ENCODE peak calls at places on chromosome 9, in four cellular contexts. O is K562, Z is GM12878, D is HEK293T. B is an unnamed sample.

GRCh38 chr9:105421154-105421553 is 26.7 kb upstream of the FSD1L start:
- DNase-seq in D (no peak), Z (no peak), O (no peak), B (no peak)

GRCh38 chr9:94915476-94916450 is 189.3 kb downstream of the AOPEP start:
- DNase-seq in D (no peak), Z (no peak), O (no peak), B (no peak)

GRCh38 chr9:123893831-123894460 is 36.0 kb downstream of the DENND1A start:
- DNase-seq in D (no peak), Z (no peak), O (no peak), B (no peak)

GRCh38 chr9:4084440-4084818 is 215.4 kb downstream of the GLIS3 start:
- DNase-seq in D (no peak), O (no peak), Z (no peak), B (no peak)

GRCh38 chr9:108156270-108156998 is 666.9 kb upstream of the KLF4 start:
- DNase-seq in Z (no peak), D (no peak), O (peak), B (no peak)

GRCh38 chr9:37174247-37174646 is 53.9 kb downstream of the ZCCHC7 start:
- DNase-seq in D (no peak), Z (no peak), O (no peak), B (no peak)

GRCh38 chr9:94772654-94773303 is 46.3 kb downstream of the AOPEP start:
- DNase-seq in O (no peak), D (no peak), Z (no peak), B (no peak)

GRCh38 chr9:138052322-138052615 is 174.7 kb downstream of the CACNA1B start:
- DNase-seq in O (no peak), Z (no peak), D (no peak), B (no peak)

GRCh38 chr9:10054456-10054855 is 558.3 kb downstream of the PTPRD start:
- DNase-seq in Z (no peak), D (no peak), O (no peak), B (no peak)

GRCh38 chr9:77290373-77290772 is 113.0 kb downstream of the VPS13A start:
- DNase-seq in O (no peak), Z (no peak), D (no peak), B (no peak)

GRCh38 chr9:16782490-16782889 is 88.0 kb downstream of the BNC2 start:
- DNase-seq in O (no peak), D (no peak), Z (no peak), B (no peak)

GRCh38 chr9:16787724-16788123 is 82.7 kb downstream of the BNC2 start:
- DNase-seq in O (no peak), D (no peak), Z (no peak), B (no peak)

DNA sequence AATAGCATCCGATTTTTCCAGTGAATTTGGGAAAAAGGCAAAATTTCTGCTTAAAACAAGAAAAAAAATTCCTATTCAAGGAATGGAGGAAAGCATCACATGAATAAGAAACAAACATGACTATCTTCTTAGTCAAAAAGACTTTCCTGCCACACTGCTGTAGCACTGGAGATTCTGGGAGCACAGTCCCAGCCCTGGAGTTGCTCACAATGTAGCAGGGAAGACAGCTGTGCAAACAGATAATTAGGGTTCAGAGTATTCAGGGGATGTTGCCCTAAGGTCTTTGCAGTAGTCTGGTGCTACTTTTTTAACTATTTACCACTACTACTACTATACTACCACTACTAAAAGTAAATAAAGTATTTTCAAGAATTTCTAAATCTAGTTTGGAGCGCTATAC is 86.5 kb downstream of the BNC2 start:
- DNase-seq in D (no peak), Z (no peak), O (no peak), B (no peak)
- TF ChIP-seq TARDBP in D (no peak), Z (no peak), O (no peak), B (no peak)

GRCh38 chr9:74858753-74859414 is 28.8 kb downstream of the TRPM6 start:
- DNase-seq in D (no peak), O (no peak), Z (no peak), B (no peak)

GRCh38 chr9:74861773-74862172 is 25.9 kb downstream of the TRPM6 start:
- DNase-seq in Z (no peak), D (no peak), O (no peak), B (no peak)

GRCh38 chr9:74856997-74857396 is 30.7 kb downstream of the TRPM6 start:
- DNase-seq in D (no peak), O (no peak), Z (no peak), B (no peak)
- TF ChIP-seq TARDBP in D (no peak), O (no peak), Z (no peak), B (no peak)

DNA sequence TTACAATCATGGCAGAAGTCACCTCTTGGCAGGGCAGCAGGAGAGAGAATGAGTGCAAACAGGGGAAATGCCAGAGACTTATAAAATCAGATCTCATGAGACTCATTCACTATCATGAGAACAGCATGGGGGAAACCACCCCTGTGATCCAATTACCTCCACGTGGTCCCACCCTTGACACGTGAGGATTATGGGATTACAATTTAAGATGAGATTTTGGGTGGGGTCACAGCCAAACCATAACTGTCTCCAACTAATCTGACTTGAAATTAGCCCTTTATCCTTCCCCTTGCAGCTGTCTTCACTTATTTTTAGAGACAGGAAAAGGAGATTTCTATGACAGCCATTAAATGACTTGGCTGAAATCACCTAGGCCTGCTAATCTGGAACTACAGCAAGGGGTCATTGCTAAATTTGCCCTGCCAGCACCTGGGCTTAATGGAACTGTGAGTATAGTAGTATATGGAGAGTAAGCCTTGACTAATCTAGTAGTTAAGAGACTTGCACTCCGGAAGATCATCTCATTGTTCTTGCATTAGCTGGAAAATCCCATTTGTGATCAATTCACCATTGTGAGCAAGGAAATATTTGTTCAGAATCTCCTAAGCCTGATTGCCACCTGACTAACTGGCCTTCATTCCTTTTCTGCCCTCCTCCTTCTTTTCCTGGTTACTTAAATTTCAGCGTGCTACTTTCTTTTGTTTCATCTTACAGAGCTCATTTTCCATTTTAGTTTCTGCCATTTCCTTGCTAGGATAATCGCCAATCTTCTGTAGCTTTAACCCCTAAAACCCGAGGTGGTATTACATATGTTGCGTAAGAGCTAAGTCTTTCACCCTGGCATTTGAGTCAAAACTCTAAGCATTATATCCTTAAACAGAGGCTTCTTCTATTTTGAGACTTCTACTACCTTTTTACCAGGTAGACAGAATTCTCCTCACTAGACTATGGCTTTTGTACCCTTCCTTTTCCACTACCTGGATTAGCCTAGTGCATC is 65.3 kb upstream of the RUSC2 start:
- DNase-seq in O (no peak), Z (no peak), D (no peak), B (no peak)
- TF ChIP-seq TARDBP in O (no peak), Z (no peak), D (no peak), B (no peak)

DNA sequence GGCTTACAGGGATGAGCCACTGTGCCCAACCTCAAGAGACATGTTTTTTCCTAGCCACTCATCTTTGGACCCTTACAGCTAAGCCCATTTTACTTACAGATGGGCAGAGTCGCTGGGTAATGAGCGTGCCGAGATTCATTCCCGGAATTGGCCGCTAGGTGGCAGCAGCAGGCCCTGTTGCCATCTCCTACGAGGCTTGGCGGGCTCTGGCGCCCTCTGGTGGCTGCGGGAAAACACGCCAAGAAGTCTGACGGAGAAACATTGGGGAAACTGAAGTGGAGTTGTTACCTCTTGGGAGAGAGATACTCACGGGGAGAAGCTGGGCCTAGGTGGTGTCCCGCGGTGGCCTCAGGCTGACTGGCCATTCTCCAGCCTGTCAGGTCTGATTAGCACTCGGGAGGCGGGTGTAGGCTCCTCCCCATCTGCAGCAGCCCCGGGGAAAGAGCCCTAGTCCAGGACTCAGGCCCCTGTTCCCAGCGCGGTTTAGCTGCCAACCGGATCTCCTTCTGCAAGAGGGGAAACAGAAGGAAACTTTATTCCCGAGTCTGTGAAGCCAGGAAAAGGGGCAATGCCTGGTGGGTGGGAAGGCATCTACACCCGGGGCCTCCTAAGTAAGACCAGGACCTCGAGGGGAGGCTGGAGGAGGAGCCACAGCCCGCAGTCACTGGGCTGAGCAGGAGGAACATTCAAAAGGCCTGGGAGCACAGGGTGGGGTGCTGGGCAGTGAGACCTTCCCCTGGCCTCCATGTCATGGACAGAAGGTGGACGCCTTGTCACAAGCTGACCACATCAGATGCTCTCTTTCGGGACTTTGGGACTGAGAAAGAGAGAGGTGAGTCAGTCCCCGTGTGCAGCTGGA is 9.7 kb downstream of the PTGES2 start:
- DNase-seq in O (peak), D (peak), Z (no peak), B (peak)
- TF ChIP-seq TARDBP in O (no peak), D (no peak), Z (no peak), B (peak)

B was measured in HepG2.